ENCODE peak calls at places on chromosomes 5 and 9, in eight cellular contexts. R is activated CD4-positive, alpha-beta T cell treated with anti-CD3 and anti-CD28 coated beads, Interleukin-2, amount 50 U/mL, for 24 hours; U is A549; K is RPMI7951; P is CD4-positive, alpha-beta T cell; X is mucosa of gallbladder; D is GM04503; I is COLO829. J is an unnamed sample.
A peak's percentile ranks its signal among the peaks of the same experiment; 100 is the strongest.

GRCh38 chr5:65535529-65535987 is 27.4 kb downstream of the CENPK start:
- DNase-seq in R (no peak), U (no peak), K (no peak), P (no peak), X (no peak), D (no peak), I (peak; percentile 88), J (no peak)

GRCh38 chr9:26669641-26670040 is 223.0 kb downstream of the CAAP1 start:
- DNase-seq in R (no peak), U (no peak), K (no peak), P (no peak), X (no peak), D (no peak), I (no peak), J (no peak)

GRCh38 chr5:154202379-154203260 is 12.1 kb downstream of the GALNT10 start:
- DNase-seq in R (peak; percentile 52), U (no peak), K (no peak), P (peak; percentile 22), X (no peak), D (no peak), I (no peak), J (no peak)

GRCh38 chr5:6501701-6502100 is 53.0 kb downstream of the UBE2QL1 start:
- DNase-seq in R (no peak), U (no peak), K (no peak), P (no peak), X (no peak), D (no peak), I (no peak), J (no peak)

GRCh38 chr5:143244000-143244736 is 159.3 kb downstream of the NR3C1 start:
- DNase-seq in R (no peak), U (peak; percentile 92), K (peak; percentile 98), P (no peak), X (peak; percentile 77), D (peak; percentile 97), I (peak; percentile 61), J (peak; percentile 8)

GRCh38 chr9:18566125-18566524 is 92.2 kb downstream of the ADAMTSL1 start:
- DNase-seq in R (no peak), U (peak; percentile 30), K (peak; percentile 10), P (no peak), X (no peak), D (peak; percentile 79), I (no peak), J (no peak)

GRCh38 chr5:15914603-15915002 is 265.0 kb downstream of the MARCHF11 start:
- DNase-seq in R (no peak), U (no peak), K (no peak), P (no peak), X (no peak), D (no peak), I (no peak), J (no peak)

GRCh38 chr5:122492675-122493074 is 180.6 kb downstream of the SNCAIP start:
- DNase-seq in R (no peak), U (peak; percentile 24), K (peak; percentile 22), P (no peak), X (no peak), D (no peak), I (no peak), J (no peak)

GRCh38 chr9:7760014-7760415 is 39.6 kb downstream of the DMAC1 start:
- DNase-seq in R (no peak), U (no peak), K (no peak), P (no peak), X (no peak), D (no peak), I (peak; percentile 3), J (no peak)

GRCh38 chr9:97852399-97853055 is 499 bp upstream of the FOXE1 start:
- DNase-seq in R (no peak), U (no peak), K (no peak), P (no peak), X (no peak), D (no peak), I (no peak), J (no peak)

GRCh38 chr9:83034587-83034986 is 28.4 kb downstream of the RASEF start:
- DNase-seq in R (no peak), U (peak; percentile 16), K (peak; percentile 56), P (no peak), X (no peak), D (no peak), I (no peak), J (no peak)

GRCh38 chr9:8769153-8769552 is 969.6 kb upstream of the DMAC1 start:
- DNase-seq in R (no peak), U (no peak), K (no peak), P (no peak), X (no peak), D (no peak), I (no peak), J (no peak)

GRCh38 chr5:34849253-34849652 is 10.3 kb downstream of the TTC23L start:
- DNase-seq in R (no peak), U (no peak), K (no peak), P (no peak), X (no peak), D (no peak), I (no peak), J (no peak)

GRCh38 chr5:52582313-52582712 is 205.4 kb upstream of the ITGA1 start:
- DNase-seq in R (no peak), U (peak; percentile 4), K (peak; percentile 3), P (no peak), X (no peak), D (no peak), I (no peak), J (no peak)

GRCh38 chr5:180026725-180027448 is 44.7 kb downstream of the RNF130 start:
- DNase-seq in R (no peak), U (no peak), K (no peak), P (no peak), X (no peak), D (no peak), I (no peak), J (no peak)

GRCh38 chr9:3342159-3342777 is 183.5 kb downstream of the RFX3 start:
- DNase-seq in R (no peak), U (no peak), K (no peak), P (no peak), X (no peak), D (no peak), I (no peak), J (no peak)

GRCh38 chr9:87888501-87888900 is 5.8 kb downstream of the SPATA31E1 start:
- DNase-seq in R (no peak), U (no peak), K (no peak), P (no peak), X (no peak), D (no peak), I (no peak), J (no peak)

GRCh38 chr9:114275246-114275994 is 47.5 kb upstream of the ORM1 start:
- DNase-seq in R (no peak), U (no peak), K (peak; percentile 35), P (no peak), X (no peak), D (no peak), I (no peak), J (no peak)

GRCh38 chr9:95606951-95607350 is 90.2 kb upstream of the PTCH1 start:
- DNase-seq in R (no peak), U (no peak), K (no peak), P (no peak), X (no peak), D (no peak), I (no peak), J (no peak)

GRCh38 chr5:15009420-15009819 is 137.8 kb upstream of the ANKH start:
- DNase-seq in R (no peak), U (peak; percentile 87), K (peak; percentile 89), P (no peak), X (peak; percentile 67), D (no peak), I (peak; percentile 58), J (peak; percentile 83)

GRCh38 chr5:78518365-78519197 is 130.0 kb downstream of the LHFPL2 start:
- DNase-seq in R (no peak), U (peak; percentile 70), K (peak; percentile 85), P (no peak), X (peak; percentile 77), D (no peak), I (no peak), J (no peak)

GRCh38 chr5:170353011-170353890 is 35.9 kb downstream of the KCNMB1 start:
- DNase-seq in R (no peak), U (no peak), K (no peak), P (no peak), X (peak; percentile 33), D (no peak), I (no peak), J (no peak)

GRCh38 chr5:176157656-176158055 is 80.6 kb upstream of the SIMC1 start:
- DNase-seq in R (no peak), U (no peak), K (peak; percentile 28), P (no peak), X (no peak), D (peak; percentile 34), I (no peak), J (no peak)

GRCh38 chr9:17005085-17005484 is 129.8 kb upstream of the CNTLN start:
- DNase-seq in R (no peak), U (peak; percentile 36), K (peak; percentile 75), P (no peak), X (peak; percentile 62), D (peak; percentile 26), I (peak; percentile 31), J (peak; percentile 21)

GRCh38 chr9:38359689-38360385 is 32.7 kb upstream of the ALDH1B1 start:
- DNase-seq in R (no peak), U (no peak), K (no peak), P (no peak), X (no peak), D (peak; percentile 18), I (no peak), J (no peak)

GRCh38 chr5:73230264-73231244 is 57.6 kb downstream of the TMEM174 start:
- DNase-seq in R (no peak), U (no peak), K (no peak), P (no peak), X (no peak), D (no peak), I (no peak), J (no peak)

GRCh38 chr9:91948423-91949292 is 1.4 kb downstream of the ROR2 start:
- DNase-seq in R (no peak), U (peak; percentile 56), K (no peak), P (no peak), X (peak; percentile 35), D (no peak), I (no peak), J (peak; percentile 81)

GRCh38 chr5:141430332-141431113 is at the start of gene PCDHGA12:
- DNase-seq in R (no peak), U (peak; percentile 62), K (peak; percentile 88), P (no peak), X (peak; percentile 57), D (peak; percentile 84), I (no peak), J (no peak)